ENCODE peak calls at places on chromosome 16, in seven cellular contexts. One of them, this sample, is unnamed.

GRCh38 chr16:47921535-47921934 is 234.3 kb downstream of the ABCC12 start:
- DNase-seq in posterior vena cava: no peak
- DNase-seq in GM19239: no peak
- DNase-seq in T-helper 1 cell: no peak
- DNase-seq in COR-L47: no peak
- DNase-seq in A549: no peak
- DNase-seq in NCI-H345: no peak
- DNase-seq in this sample: no peak

GRCh38 chr16:10835281-10835931 is 16.8 kb upstream of the TVP23A start:
- DNase-seq in posterior vena cava: no peak
- DNase-seq in GM19239: no peak
- DNase-seq in T-helper 1 cell: no peak
- DNase-seq in COR-L47: no peak
- DNase-seq in A549: no peak
- DNase-seq in NCI-H345: no peak
- DNase-seq in this sample: no peak

GRCh38 chr16:15592324-15592723 is 50.6 kb downstream of the MARF1 start:
- DNase-seq in posterior vena cava: no peak
- DNase-seq in GM19239: no peak
- DNase-seq in T-helper 1 cell: no peak
- DNase-seq in COR-L47: no peak
- DNase-seq in A549: no peak
- DNase-seq in NCI-H345: no peak
- DNase-seq in this sample: peak

GRCh38 chr16:30526137-30526822 is at the start of gene ZNF768:
- DNase-seq in posterior vena cava: peak
- DNase-seq in GM19239: peak
- DNase-seq in T-helper 1 cell: no peak
- DNase-seq in COR-L47: no peak
- DNase-seq in A549: peak
- DNase-seq in NCI-H345: peak
- DNase-seq in this sample: no peak

GRCh38 chr16:28210979-28211505 is 723 bp downstream of the XPO6 start:
- DNase-seq in posterior vena cava: peak
- DNase-seq in GM19239: no peak
- DNase-seq in T-helper 1 cell: peak
- DNase-seq in COR-L47: peak
- DNase-seq in A549: peak
- DNase-seq in NCI-H345: peak
- DNase-seq in this sample: peak

GRCh38 chr16:5820472-5820871 is 722.9 kb upstream of the EEF2KMT start:
- DNase-seq in posterior vena cava: no peak
- DNase-seq in GM19239: no peak
- DNase-seq in T-helper 1 cell: no peak
- DNase-seq in COR-L47: no peak
- DNase-seq in A549: no peak
- DNase-seq in NCI-H345: no peak
- DNase-seq in this sample: no peak

GRCh38 chr16:31135535-31136286 is at the start of gene PRSS8:
- DNase-seq in posterior vena cava: no peak
- DNase-seq in GM19239: no peak
- DNase-seq in T-helper 1 cell: no peak
- DNase-seq in COR-L47: no peak
- DNase-seq in A549: no peak
- DNase-seq in NCI-H345: no peak
- DNase-seq in this sample: no peak

GRCh38 chr16:85171809-85172464 is 59.7 kb upstream of the CIBAR2 start:
- DNase-seq in posterior vena cava: peak
- DNase-seq in GM19239: no peak
- DNase-seq in T-helper 1 cell: no peak
- DNase-seq in COR-L47: no peak
- DNase-seq in A549: no peak
- DNase-seq in NCI-H345: no peak
- DNase-seq in this sample: no peak

GRCh38 chr16:84324439-84325262 is 30.0 kb downstream of the WFDC1 start:
- DNase-seq in posterior vena cava: no peak
- DNase-seq in GM19239: no peak
- DNase-seq in T-helper 1 cell: no peak
- DNase-seq in COR-L47: no peak
- DNase-seq in A549: no peak
- DNase-seq in NCI-H345: no peak
- DNase-seq in this sample: no peak

GRCh38 chr16:87207509-87207908 is 109.7 kb downstream of the C16orf95 start:
- DNase-seq in posterior vena cava: no peak
- DNase-seq in GM19239: no peak
- DNase-seq in T-helper 1 cell: no peak
- DNase-seq in COR-L47: no peak
- DNase-seq in A549: no peak
- DNase-seq in NCI-H345: no peak
- DNase-seq in this sample: no peak

GRCh38 chr16:78127130-78127529 is 27.7 kb downstream of the WWOX start:
- DNase-seq in posterior vena cava: no peak
- DNase-seq in GM19239: no peak
- DNase-seq in T-helper 1 cell: no peak
- DNase-seq in COR-L47: no peak
- DNase-seq in A549: no peak
- DNase-seq in NCI-H345: no peak
- DNase-seq in this sample: no peak

GRCh38 chr16:27222499-27223225 is 19.3 kb downstream of the KDM8 start:
- DNase-seq in posterior vena cava: no peak
- DNase-seq in GM19239: no peak
- DNase-seq in T-helper 1 cell: no peak
- DNase-seq in COR-L47: no peak
- DNase-seq in A549: no peak
- DNase-seq in NCI-H345: no peak
- DNase-seq in this sample: no peak

GRCh38 chr16:65409505-65409904 is 287.6 kb upstream of the CDH11 start:
- DNase-seq in posterior vena cava: no peak
- DNase-seq in GM19239: no peak
- DNase-seq in T-helper 1 cell: no peak
- DNase-seq in COR-L47: no peak
- DNase-seq in A549: no peak
- DNase-seq in NCI-H345: no peak
- DNase-seq in this sample: no peak

GRCh38 chr16:87826798-87827587 is 42.3 kb downstream of the SLC7A5 start:
- DNase-seq in posterior vena cava: no peak
- DNase-seq in GM19239: no peak
- DNase-seq in T-helper 1 cell: no peak
- DNase-seq in COR-L47: no peak
- DNase-seq in A549: no peak
- DNase-seq in NCI-H345: no peak
- DNase-seq in this sample: no peak

This sample was measured in MM.1S.